ENCODE peak calls at places on chromosomes 12 and 14, in four cellular contexts. R is HepG2, P is K562, L is GM12878. B is an unnamed sample.

GRCh38 chr14:104192146-104192882 is 53.9 kb downstream of the KIF26A start:
- DNase-seq in R (no peak), P (no peak), L (no peak), B (no peak)

GRCh38 chr14:87108726-87109125 is 884.3 kb downstream of the GALC start:
- DNase-seq in R (no peak), P (no peak), L (no peak), B (no peak)

GRCh38 chr14:67167420-67168109 is 21.7 kb upstream of the GARIN2 start:
- DNase-seq in R (peak; percentile 12), P (no peak), L (no peak), B (no peak)

GRCh38 chr14:94451091-94451751 is 1.4 kb downstream of the SERPINA11 start:
- DNase-seq in R (peak; percentile 85), P (no peak), L (no peak), B (no peak)

GRCh38 chr12:52522346-52523011 is 2.3 kb upstream of the KRT5 start:
- DNase-seq in R (no peak), P (no peak), L (no peak), B (no peak)

GRCh38 chr12:117707861-117708260 is 260.9 kb downstream of the KSR2 start:
- DNase-seq in R (no peak), P (no peak), L (no peak), B (no peak)

GRCh38 chr12:108196319-108196718 is 67.2 kb downstream of the WSCD2 start:
- DNase-seq in R (no peak), P (no peak), L (no peak), B (no peak)

GRCh38 chr12:110689002-110689600 is at the start of gene HVCN1:
- DNase-seq in R (no peak), P (peak; percentile 67), L (no peak), B (peak; percentile 77)

GRCh38 chr14:105140581-105140980 is 28.0 kb downstream of the JAG2 start:
- DNase-seq in R (no peak), P (no peak), L (no peak), B (no peak)

GRCh38 chr12:65188179-65188709 is 18.9 kb downstream of the LEMD3 start:
- DNase-seq in R (no peak), P (no peak), L (no peak), B (no peak)

GRCh38 chr12:65182012-65182739 is 12.8 kb downstream of the LEMD3 start:
- DNase-seq in R (no peak), P (peak; percentile 10), L (no peak), B (no peak)

GRCh38 chr12:65187665-65188064 is 18.3 kb downstream of the LEMD3 start:
- DNase-seq in R (no peak), P (no peak), L (no peak), B (no peak)

GRCh38 chr12:65184858-65185229 is 15.5 kb downstream of the LEMD3 start:
- DNase-seq in R (no peak), P (no peak), L (no peak), B (no peak)

GRCh38 chr12:65184176-65184857 is 14.9 kb downstream of the LEMD3 start:
- DNase-seq in R (no peak), P (no peak), L (no peak), B (no peak)
- H3K4me1 ChIP-seq in R (peaks cover 42% of the 10 kb centered on the region), P (no peaks in the 10 kb centered on the region), L (peaks cover 35% of the 10 kb centered on the region), B (no peaks in the 10 kb centered on the region)

DNA sequence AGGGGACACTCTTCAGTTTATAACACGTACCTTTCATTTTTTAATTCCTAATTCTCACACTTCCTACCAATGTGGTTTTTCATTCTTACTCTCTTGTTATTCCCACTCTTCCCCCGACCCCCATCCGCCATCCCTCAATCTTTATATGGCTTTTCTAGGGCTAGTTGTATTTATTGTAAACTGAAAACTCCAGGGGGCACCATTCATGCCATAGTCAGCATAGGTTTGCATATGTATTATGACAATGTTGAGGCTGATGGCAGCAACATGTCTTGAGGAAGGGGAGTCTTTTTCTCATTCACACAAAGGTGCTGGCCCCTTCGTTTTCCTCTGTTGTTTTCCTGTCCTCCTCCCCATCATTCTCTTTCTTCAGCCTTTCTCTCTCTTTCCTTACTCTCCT is 27.7 kb upstream of the LTA4H start:
- DNase-seq in R (no peak), P (no peak), L (no peak), B (peak; percentile 37)
- TF ChIP-seq TAF1 in R (no peak), P (no peak), L (no peak), B (no peak)

GRCh38 chr12:91133871-91134270 is 22.6 kb upstream of the LUM start:
- DNase-seq in R (no peak), P (no peak), L (no peak), B (no peak)
- TF ChIP-seq FOXM1 in R (no peak), P (no peak), L (no peak), B (no peak)

DNA sequence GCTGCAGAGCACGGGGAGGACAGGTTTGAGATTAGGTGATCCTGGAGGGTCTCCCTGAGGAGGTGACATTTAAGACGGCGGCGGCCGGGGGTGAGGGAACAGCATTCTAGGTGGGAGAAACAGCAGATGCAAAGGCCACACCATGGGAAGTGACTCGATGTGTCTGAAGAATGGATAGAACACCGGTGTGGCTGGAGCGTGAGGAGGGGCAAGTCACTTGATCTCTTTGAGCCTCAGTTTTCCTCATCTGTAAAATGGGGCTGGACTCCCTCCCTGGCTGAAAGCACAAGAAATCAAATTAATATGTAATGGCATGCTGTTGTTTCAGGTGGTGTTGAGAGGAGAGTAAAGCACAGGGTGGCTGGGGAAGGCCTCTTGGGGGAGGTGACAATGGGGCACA is 10.0 kb upstream of the NCOR2 start:
- DNase-seq in R (no peak), P (no peak), L (no peak), B (no peak)
- H3K4me1 ChIP-seq in R (peaks cover 6% of the 10 kb centered on the region), P (peaks cover 23% of the 10 kb centered on the region), L (no peaks in the 10 kb centered on the region), B (no peaks in the 10 kb centered on the region)

GRCh38 chr12:121807656-121808347 is 4.0 kb downstream of the SETD1B start:
- DNase-seq in R (no peak), P (no peak), L (no peak), B (no peak)

GRCh38 chr12:121805800-121806555 is 2.2 kb downstream of the SETD1B start:
- DNase-seq in R (no peak), P (peak; percentile 29), L (no peak), B (no peak)

GRCh38 chr12:121808623-121809022 is 4.8 kb downstream of the SETD1B start:
- DNase-seq in R (no peak), P (no peak), L (no peak), B (no peak)

GRCh38 chr12:121805171-121805687 is 1.4 kb downstream of the SETD1B start:
- DNase-seq in R (no peak), P (no peak), L (no peak), B (peak; percentile 48)

DNA sequence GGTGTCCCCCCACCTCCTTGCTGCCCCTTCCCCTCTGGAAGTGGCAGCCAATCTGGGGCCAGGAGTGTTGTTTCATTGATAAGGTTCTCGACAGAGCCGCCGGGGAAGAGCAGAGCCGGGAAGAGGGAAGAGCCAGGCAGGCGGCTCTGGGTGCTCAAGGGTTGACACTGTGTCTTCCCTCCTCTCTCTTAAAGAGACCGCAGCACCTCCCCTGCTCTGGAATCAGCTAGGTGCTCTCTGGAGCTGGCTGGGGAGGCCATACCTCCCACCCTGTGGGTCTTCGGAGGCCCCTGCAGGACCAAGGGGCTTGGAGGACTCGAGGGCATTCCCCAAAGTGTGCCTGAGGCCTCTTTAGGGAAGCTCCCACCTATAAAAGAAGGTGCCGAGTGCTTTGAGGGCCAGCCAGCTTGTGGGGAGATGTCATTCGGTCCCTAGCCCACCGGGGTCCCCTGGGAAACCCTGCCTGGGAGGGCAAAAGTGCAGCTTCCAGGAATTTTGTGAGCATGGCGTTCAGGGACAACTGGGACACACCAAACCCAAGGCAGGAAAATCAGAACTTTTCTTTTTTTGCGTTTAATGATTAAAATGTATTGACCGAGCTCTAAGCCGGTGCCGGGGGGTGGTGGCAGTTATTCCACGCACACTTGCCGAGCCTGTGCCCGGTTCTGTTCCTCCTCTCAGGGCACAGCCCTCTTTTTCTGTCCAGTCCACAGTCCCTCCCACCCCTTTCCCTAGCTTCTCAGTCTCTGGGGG is 2.9 kb downstream of the SETD1B start:
- DNase-seq in R (no peak), P (peak; percentile 38), L (no peak), B (peak; percentile 55)
- TF ChIP-seq TAF1 in R (no peak), P (no peak), L (no peak), B (no peak)

GRCh38 chr14:36096090-36096489 is 80.4 kb downstream of the PTCSC3 start:
- DNase-seq in R (no peak), P (no peak), L (no peak), B (no peak)

GRCh38 chr14:36086629-36087380 is 89.7 kb downstream of the PTCSC3 start:
- DNase-seq in R (no peak), P (no peak), L (no peak), B (no peak)

GRCh38 chr14:36085861-36086260 is 90.7 kb downstream of the PTCSC3 start:
- DNase-seq in R (no peak), P (no peak), L (no peak), B (no peak)

GRCh38 chr14:36094963-36095362 is 81.6 kb downstream of the PTCSC3 start:
- DNase-seq in R (no peak), P (no peak), L (no peak), B (no peak)

DNA sequence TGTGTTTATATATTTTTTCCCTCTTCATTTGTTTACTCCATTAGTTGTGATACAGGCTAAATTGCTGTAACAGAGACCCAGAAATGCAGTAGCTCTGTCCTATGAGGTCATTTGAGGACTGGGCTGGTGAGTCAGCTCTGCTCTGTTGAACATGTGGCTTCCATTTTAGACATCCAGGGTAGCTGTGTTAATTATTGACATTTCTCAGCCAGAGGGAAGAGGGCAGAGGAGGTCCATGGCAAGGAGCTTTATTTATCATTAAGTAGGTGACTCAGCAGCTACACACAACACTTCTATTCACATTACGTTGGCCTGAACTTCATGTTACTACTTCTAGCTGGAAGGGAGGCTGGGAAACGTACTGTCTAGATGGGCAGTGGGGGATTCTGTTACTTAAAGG is 85.4 kb downstream of the PTCSC3 start:
- DNase-seq in R (peak; percentile 98), P (no peak), L (peak; percentile 23), B (no peak)
- TF ChIP-seq FOXM1 in R (no peak), P (no peak), L (no peak), B (no peak)

B was measured in SK-N-SH.